ENCODE peak calls at places on chromosomes 13 and 19, in five cellular contexts. H, J, R, L and N are unnamed samples.

GRCh38 chr19:33634361-33635091 is 12.8 kb downstream of the CHST8 start:
- DNase-seq in H (no peak), J (no peak), R (no peak), L (no peak), N (no peak)

GRCh38 chr13:91647361-91647970 is 249.0 kb downstream of the GPC5 start:
- DNase-seq in H (no peak), J (no peak), R (no peak), L (no peak), N (peak)

GRCh38 chr13:23159587-23160240 is 21.1 kb upstream of the SGCG start:
- DNase-seq in H (no peak), J (peak), R (no peak), L (no peak), N (peak)

GRCh38 chr13:113491418-113491883 is 940 bp upstream of the DCUN1D2 start:
- DNase-seq in H (no peak), J (peak), R (no peak), L (no peak), N (peak)

GRCh38 chr19:29714953-29715694 is at the start of gene C19orf12:
- DNase-seq in H (peak), J (peak), R (peak), L (no peak), N (peak)

GRCh38 chr19:19610376-19611240 is 7.9 kb downstream of the PBX4 start:
- DNase-seq in H (no peak), J (no peak), R (no peak), L (no peak), N (no peak)

GRCh38 chr13:32969516-32969941 is 46.7 kb upstream of the KL start:
- DNase-seq in H (no peak), J (no peak), R (no peak), L (no peak), N (peak)

GRCh38 chr19:15010497-15011255 is 31.0 kb upstream of the SLC1A6 start:
- DNase-seq in H (no peak), J (no peak), R (no peak), L (no peak), N (no peak)

GRCh38 chr13:84400711-84401110 is 518.4 kb upstream of the SLITRK1 start:
- DNase-seq in H (no peak), J (no peak), R (no peak), L (no peak), N (no peak)

GRCh38 chr13:101695870-101696516 is 243.5 kb downstream of the ITGBL1 start:
- DNase-seq in H (no peak), J (no peak), R (no peak), L (no peak), N (no peak)